ENCODE peak calls at places on chromosomes 4 and X, in six cellular contexts. K is heart right ventricle, Y is choroid plexus epithelial cell, Z is Caco-2, X is hepatocyte, N is neural crest cell. U is an unnamed sample.

GRCh38 chr4:25953740-25954139 is 39.7 kb downstream of the SMIM20 start:
- DNase-seq in K (no peak), Y (peak; percentile 44), Z (no peak), X (no peak), N (peak; percentile 9), U (no peak)

GRCh38 chr4:874971-875817 is 49.3 kb upstream of the CPLX1 start:
- DNase-seq in K (no peak), Y (no peak), Z (no peak), X (no peak), N (no peak), U (no peak)

GRCh38 chr4:109801895-109802319 is at the start of gene CFI:
- DNase-seq in K (no peak), Y (peak; percentile 93), Z (no peak), X (peak; percentile 64), N (no peak), U (no peak)

GRCh38 chr4:27714073-27714472 is 853.4 kb downstream of the STIM2 start:
- DNase-seq in K (no peak), Y (no peak), Z (no peak), X (peak; percentile 24), N (no peak), U (no peak)

GRCh38 chr4:137819964-137820383 is 287.7 kb upstream of the PCDH18 start:
- DNase-seq in K (no peak), Y (peak; percentile 83), Z (peak; percentile 58), X (peak; percentile 71), N (no peak), U (peak; percentile 32)

GRCh38 chr4:113899260-113900177 is 79.9 kb downstream of the ARSJ start:
- DNase-seq in K (no peak), Y (no peak), Z (no peak), X (no peak), N (no peak), U (no peak)

GRCh38 chr4:52873861-52874343 is 11.8 kb downstream of the RASL11B start:
- DNase-seq in K (no peak), Y (peak; percentile 32), Z (peak; percentile 41), X (no peak), N (no peak), U (no peak)

GRCh38 chr4:79397951-79398350 is 10.1 kb downstream of the GK2 start:
- DNase-seq in K (no peak), Y (no peak), Z (no peak), X (no peak), N (no peak), U (no peak)

GRCh38 chrX:119686087-119686639 is 6.8 kb downstream of the SEPTIN6 start:
- DNase-seq in K (no peak), Y (no peak), Z (no peak), X (no peak), N (no peak), U (no peak)

GRCh38 chrX:155070663-155070974 is 317 bp downstream of the CMC4 start:
- DNase-seq in K (no peak), Y (no peak), Z (no peak), X (no peak), N (no peak), U (no peak)

GRCh38 chr4:86032476-86033022 is 327.3 kb downstream of the MAPK10 start:
- DNase-seq in K (no peak), Y (peak; percentile 93), Z (no peak), X (peak; percentile 63), N (no peak), U (no peak)

GRCh38 chrX:55008571-55009358 is 8.6 kb downstream of the APEX2 start:
- DNase-seq in K (peak; percentile 13), Y (no peak), Z (no peak), X (no peak), N (no peak), U (no peak)

DNA sequence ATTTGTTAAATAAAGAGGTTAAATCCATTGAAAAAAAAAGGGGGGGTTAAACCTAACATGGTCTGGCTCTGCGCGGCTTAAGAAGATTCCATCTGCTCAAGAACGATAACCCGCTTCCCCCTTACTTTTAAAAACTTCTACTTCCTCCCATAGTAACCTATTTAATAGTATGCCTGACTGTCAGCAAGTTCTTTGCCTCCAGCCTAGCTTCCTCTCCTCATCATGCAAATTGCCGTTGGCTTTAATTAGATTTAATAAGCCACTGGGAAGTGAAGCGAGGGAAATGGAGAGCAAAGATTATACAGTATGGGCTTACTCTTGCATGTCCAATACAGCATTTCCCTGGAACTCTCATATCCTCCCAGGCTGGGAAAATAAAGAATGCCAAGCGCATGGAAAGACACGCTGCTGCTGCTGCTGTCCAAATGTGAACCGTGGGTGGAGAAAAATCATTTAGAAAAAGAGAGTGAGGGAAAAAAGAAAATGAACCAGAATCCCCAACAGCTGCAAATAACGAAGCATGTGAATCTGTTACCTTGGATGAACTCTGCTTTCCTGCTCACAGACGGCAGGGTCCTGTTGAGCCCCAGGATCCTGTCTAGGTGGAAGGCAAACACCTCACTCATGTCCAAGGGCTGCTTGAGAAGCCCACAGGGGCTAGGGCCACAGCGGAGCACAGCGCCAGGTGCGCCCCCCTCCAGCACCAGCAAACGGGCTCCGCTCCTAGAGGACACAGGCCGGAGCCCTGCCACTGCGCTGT is 2.7 kb downstream of the GASK1B start:
- DNase-seq in K (no peak), Y (peak; percentile 55), Z (no peak), X (no peak), N (no peak), U (no peak)
- TF ChIP-seq CTCF in K (no peak), Y (no peak), Z (no peak), X (no peak), N (no peak), U (no peak)

DNA sequence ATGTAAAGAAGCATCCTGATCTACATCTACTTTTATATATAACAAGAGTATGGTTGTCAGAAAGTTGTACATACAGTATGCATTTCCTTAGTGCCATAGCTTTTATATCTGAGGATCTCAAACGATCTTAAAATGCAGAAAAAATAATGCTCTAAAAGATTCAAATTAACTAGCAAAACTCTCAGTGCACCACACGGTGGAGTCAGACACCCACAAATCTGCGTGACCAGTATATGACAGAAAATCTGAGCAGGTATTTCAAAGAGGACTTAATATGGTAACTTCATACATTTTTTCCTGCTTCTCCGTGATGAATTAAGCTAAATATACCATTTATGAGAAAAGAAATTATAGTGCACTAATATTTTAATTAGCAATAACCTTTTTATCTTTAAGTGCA is 803.0 kb downstream of the DMD start:
- DNase-seq in K (no peak), Y (peak; percentile 13), Z (no peak), X (peak; percentile 11), N (no peak), U (peak; percentile 20)
- TF ChIP-seq CTCF in K (no peak), Y (peak; percentile 12), Z (no peak), X (peak; percentile 47), N (peak; percentile 54), U (no peak)

GRCh38 chrX:49627030-49627777 is 28.4 kb downstream of the GAGE1 start:
- DNase-seq in K (peak; percentile 3), Y (no peak), Z (no peak), X (no peak), N (no peak), U (no peak)
- TF ChIP-seq CTCF in K (no peak), Y (no peak), Z (no peak), X (no peak), N (peak; percentile 31), U (no peak)

GRCh38 chr4:10893417-10893816 is 208.8 kb upstream of the CLNK start:
- DNase-seq in K (no peak), Y (peak; percentile 21), Z (peak; percentile 3), X (peak; percentile 11), N (no peak), U (peak; percentile 1)
- TF ChIP-seq CTCF in K (no peak), Y (peak; percentile 59), Z (peak; percentile 38), X (peak; percentile 39), N (peak; percentile 56), U (no peak)

GRCh38 chrX:49230500-49231232 is 2.5 kb downstream of the CACNA1F start:
- DNase-seq in K (peak; percentile 46), Y (no peak), Z (peak; percentile 71), X (peak; percentile 55), N (no peak), U (peak; percentile 62)
- TF ChIP-seq CTCF in K (no peak), Y (peak; percentile 37), Z (peak; percentile 10), X (no peak), N (no peak), U (no peak)

GRCh38 chr4:187380181-187380581 is 615.4 kb upstream of the ZFP42 start:
- DNase-seq in K (no peak), Y (peak; percentile 18), Z (peak; percentile 5), X (peak; percentile 16), N (no peak), U (peak; percentile 14)
- TF ChIP-seq CTCF in K (no peak), Y (peak; percentile 40), Z (no peak), X (no peak), N (peak; percentile 41), U (no peak)

DNA sequence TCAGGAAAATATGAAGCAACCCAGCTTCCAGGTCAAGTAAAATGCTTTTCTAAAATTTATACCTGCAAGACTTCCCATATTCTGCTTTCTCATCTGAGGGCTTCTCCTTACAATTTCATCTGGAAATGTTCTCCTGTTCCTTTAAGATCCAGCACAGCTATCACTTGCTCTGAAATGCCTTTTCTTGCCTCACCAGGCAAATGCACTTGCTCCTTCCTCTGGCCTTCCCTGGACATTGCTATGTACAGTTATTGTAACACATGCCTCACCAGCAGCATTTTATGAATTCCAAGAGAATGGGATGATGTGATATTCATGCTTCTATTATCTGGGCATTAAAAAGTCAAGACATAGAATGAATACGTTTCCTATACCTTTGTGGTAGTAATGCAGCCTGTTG is 842.1 kb upstream of the INTU start:
- DNase-seq in K (no peak), Y (peak; percentile 74), Z (no peak), X (no peak), N (no peak), U (no peak)
- TF ChIP-seq CTCF in K (no peak), Y (peak; percentile 27), Z (no peak), X (no peak), N (no peak), U (no peak)

GRCh38 chr4:8919651-8920288 is 48.1 kb upstream of the HMX1 start:
- DNase-seq in K (no peak), Y (no peak), Z (no peak), X (peak; percentile 3), N (no peak), U (no peak)
- TF ChIP-seq CTCF in K (no peak), Y (no peak), Z (no peak), X (no peak), N (no peak), U (no peak)

GRCh38 chrX:153704021-153704526 is 16.3 kb downstream of the SLC6A8 start:
- DNase-seq in K (no peak), Y (no peak), Z (no peak), X (no peak), N (no peak), U (no peak)

GRCh38 chrX:153702350-153703035 is 14.8 kb downstream of the SLC6A8 start:
- DNase-seq in K (no peak), Y (no peak), Z (no peak), X (no peak), N (no peak), U (no peak)

GRCh38 chrX:153700967-153701366 is 13.2 kb downstream of the SLC6A8 start:
- DNase-seq in K (no peak), Y (no peak), Z (no peak), X (no peak), N (no peak), U (no peak)

GRCh38 chrX:153701706-153702105 is 14.0 kb downstream of the SLC6A8 start:
- DNase-seq in K (no peak), Y (no peak), Z (no peak), X (no peak), N (no peak), U (no peak)

GRCh38 chrX:153703036-153703370 is 15.3 kb downstream of the SLC6A8 start:
- DNase-seq in K (no peak), Y (peak; percentile 65), Z (no peak), X (no peak), N (no peak), U (no peak)
- TF ChIP-seq CTCF in K (no peak), Y (no peak), Z (no peak), X (no peak), N (no peak), U (no peak)

U was measured in Calu3.